ENCODE peak calls at places on chromosomes 1 and 21, in five cellular contexts. Q is lower lobe of right lung, T is cardiac muscle cell, P is astrocyte of the cerebellum, V is fibroblast of mammary gland. K is an unnamed sample.

GRCh38 chr21:37008705-37009104 is 2.2 kb downstream of the RIPPLY3 start:
- DNase-seq in P (no peak), Q (no peak), V (no peak), T (no peak), K (no peak)

GRCh38 chr1:203130358-203130992 is 2.9 kb downstream of the ADORA1 start:
- DNase-seq in V (no peak), P (no peak), Q (no peak), T (no peak), K (peak)

GRCh38 chr1:243849089-243850012 is 692 bp downstream of the AKT3 start:
- DNase-seq in V (peak), Q (peak), P (peak), T (peak), K (peak)

GRCh38 chr1:41461790-41462679 is 22.4 kb downstream of the EDN2 start:
- DNase-seq in T (peak), V (peak), Q (no peak), P (peak), K (peak)

GRCh38 chr1:34590211-34590623 is 164.6 kb upstream of the GJB5 start:
- DNase-seq in V (no peak), Q (no peak), T (no peak), P (no peak), K (no peak)

GRCh38 chr1:209876091-209876800 is 48.5 kb downstream of the UTP25 start:
- DNase-seq in T (no peak), V (no peak), Q (no peak), P (no peak), K (no peak)

GRCh38 chr1:226964611-226965486 is 24.8 kb downstream of the COQ8A start:
- DNase-seq in P (no peak), V (no peak), T (no peak), Q (no peak), K (peak)

GRCh38 chr1:46802081-46802480 is 3.2 kb downstream of the CYP4B1 start:
- DNase-seq in Q (no peak), V (no peak), T (no peak), P (no peak), K (no peak)

GRCh38 chr1:95309031-95309459 is 75.0 kb downstream of the RWDD3 start:
- DNase-seq in P (peak), V (peak), T (peak), Q (no peak), K (peak)

GRCh38 chr1:153397056-153397923 is 6.4 kb upstream of the S100A8 start:
- DNase-seq in T (no peak), P (no peak), Q (no peak), V (no peak), K (no peak)

GRCh38 chr1:211591980-211592493 is 13.1 kb upstream of the SLC30A1 start:
- DNase-seq in Q (no peak), T (peak), V (peak), P (peak), K (no peak)

GRCh38 chr1:77081834-77082233 is 137.4 kb downstream of the PIGK start:
- DNase-seq in T (no peak), Q (no peak), V (no peak), P (no peak), K (no peak)

GRCh38 chr1:31234870-31235269 is 4.8 kb downstream of the NKAIN1 start:
- DNase-seq in T (no peak), Q (no peak), V (no peak), P (no peak), K (no peak)

GRCh38 chr1:241096982-241097381 is 260.0 kb downstream of the RGS7 start:
- DNase-seq in T (no peak), Q (no peak), P (no peak), V (no peak), K (no peak)

GRCh38 chr1:234670936-234671628 is 61.1 kb upstream of the IRF2BP2 start:
- DNase-seq in P (no peak), V (no peak), Q (no peak), T (no peak), K (no peak)

GRCh38 chr1:184854456-184855180 is 100.0 kb upstream of the EDEM3 start:
- DNase-seq in T (peak), Q (no peak), V (peak), P (no peak), K (peak)

GRCh38 chr1:206803221-206803730 is 31.0 kb upstream of the IL10 start:
- DNase-seq in V (no peak), P (no peak), Q (no peak), T (peak), K (no peak)

GRCh38 chr1:183197762-183198161 is 11.7 kb downstream of the LAMC2 start:
- DNase-seq in Q (no peak), T (no peak), P (no peak), V (no peak), K (no peak)

GRCh38 chr1:170483041-170483440 is 48.9 kb upstream of the GORAB start:
- DNase-seq in V (peak), Q (no peak), P (no peak), T (no peak), K (peak)

GRCh38 chr1:234839663-234840062 is 229.7 kb upstream of the IRF2BP2 start:
- DNase-seq in Q (no peak), T (no peak), V (no peak), P (no peak), K (no peak)

GRCh38 chr1:226061793-226062557 is 541 bp upstream of the H3-3A start:
- DNase-seq in T (peak), P (no peak), V (peak), Q (peak), K (peak)

GRCh38 chr1:14102180-14102579 is 402.2 kb downstream of the PRDM2 start:
- DNase-seq in T (no peak), P (no peak), Q (no peak), V (no peak), K (no peak)

GRCh38 chr1:154772056-154772455 is 98.0 kb downstream of the KCNN3 start:
- DNase-seq in P (no peak), V (no peak), Q (no peak), T (no peak), K (no peak)

GRCh38 chr1:169110691-169111447 is 4.4 kb downstream of the ATP1B1 start:
- DNase-seq in P (no peak), Q (peak), T (peak), V (peak), K (peak)

GRCh38 chr1:32780628-32781267 is 36.4 kb downstream of the YARS1 start:
- DNase-seq in V (peak), Q (no peak), T (no peak), P (peak), K (no peak)

GRCh38 chr1:180000575-180000974 is 46.0 kb downstream of the CEP350 start:
- DNase-seq in V (no peak), T (no peak), Q (no peak), P (no peak), K (no peak)

GRCh38 chr1:117838911-117839310 is 90.5 kb downstream of the GDAP2 start:
- DNase-seq in P (no peak), V (peak), Q (no peak), T (peak), K (no peak)

GRCh38 chr1:28807046-28807445 is 4.9 kb upstream of the OPRD1 start:
- DNase-seq in V (no peak), Q (no peak), T (no peak), P (no peak), K (peak)

GRCh38 chr21:26513212-26513611 is 59.9 kb downstream of the CYYR1 start:
- DNase-seq in T (peak), P (peak), Q (no peak), V (peak), K (no peak)
- TF ChIP-seq CTCF in T (no peak), P (no peak), Q (no peak), V (no peak), K (no peak)

GRCh38 chr21:34091607-34092006 is 18.2 kb downstream of the MRPS6 start:
- DNase-seq in V (no peak), Q (no peak), T (peak), P (no peak), K (no peak)
- TF ChIP-seq CTCF in V (peak), Q (no peak), T (peak), P (peak), K (peak)

GRCh38 chr1:65471901-65472332 is 51.4 kb downstream of the LEPR start:
- DNase-seq in T (peak), V (peak), P (no peak), Q (no peak), K (no peak)
- TF ChIP-seq CTCF in T (no peak), V (no peak), P (no peak), Q (no peak), K (no peak)

GRCh38 chr1:37506740-37507139 is 7.8 kb downstream of the MEAF6 start:
- DNase-seq in V (no peak), T (no peak), Q (no peak), P (no peak), K (no peak)

GRCh38 chr1:37513795-37514349 is 694 bp downstream of the MEAF6 start:
- DNase-seq in V (no peak), Q (peak), T (peak), P (no peak), K (peak)

GRCh38 chr1:37514350-37515184 is at the start of gene MEAF6:
- DNase-seq in P (peak), T (peak), V (peak), Q (peak), K (peak)

GRCh38 chr1:37509181-37509580 is 5.4 kb downstream of the MEAF6 start:
- DNase-seq in T (peak), P (peak), V (peak), Q (no peak), K (peak)
- TF ChIP-seq CTCF in T (no peak), P (peak), V (peak), Q (no peak), K (peak)

GRCh38 chr1:50959913-50960844 is at the start of gene FAF1:
- DNase-seq in V (peak), Q (peak), P (peak), T (peak), K (peak)
- TF ChIP-seq CTCF in V (peak), Q (peak), P (peak), T (no peak), K (peak)

GRCh38 chr21:22575165-22575584 is 1577.0 kb downstream of the NCAM2 start:
- DNase-seq in Q (no peak), T (no peak), V (no peak), P (no peak), K (no peak)
- TF ChIP-seq CTCF in Q (peak), T (no peak), V (no peak), P (no peak), K (no peak)

K was measured in osteoblast.